ENCODE peak calls at places on chromosomes 5 and 9, in six cellular contexts. M is GM12878, V is H1, P is GM12891, D is HepG2, I is K562. Y is an unnamed sample.
A peak's percentile ranks its signal among the peaks of the same experiment; 100 is the strongest.

GRCh38 chr9:128912270-128912853 is 8.4 kb upstream of the PHYHD1 start:
- DNase-seq in D (peak; percentile 91), V (no peak), P (no peak), M (no peak), I (no peak), Y (no peak)

GRCh38 chr5:19695248-19695647 is 292.8 kb downstream of the CDH18 start:
- DNase-seq in I (no peak), M (no peak), P (no peak), V (no peak), D (no peak), Y (no peak)

GRCh38 chr9:136442330-136442729 is 2.7 kb upstream of the INPP5E start:
- DNase-seq in P (no peak), I (no peak), M (no peak), D (no peak), V (no peak), Y (no peak)

GRCh38 chr5:96332535-96333396 is 100.3 kb downstream of the PCSK1 start:
- DNase-seq in V (no peak), I (no peak), M (no peak), P (no peak), D (no peak), Y (no peak)

GRCh38 chr5:135371738-135372232 is 27.2 kb downstream of the MACROH2A1 start:
- DNase-seq in D (no peak), V (no peak), M (no peak), P (no peak), I (no peak), Y (no peak)

GRCh38 chr5:150077060-150077459 is 9.3 kb downstream of the CSF1R start:
- DNase-seq in I (no peak), V (peak; percentile 20), P (no peak), M (no peak), D (no peak), Y (no peak)

GRCh38 chr9:76374702-76375543 is 19.3 kb downstream of the RFK start:
- DNase-seq in P (no peak), M (no peak), D (peak; percentile 85), V (no peak), I (peak; percentile 16), Y (no peak)

GRCh38 chr9:137828527-137829259 is 48.9 kb upstream of the CACNA1B start:
- DNase-seq in P (no peak), D (no peak), I (peak; percentile 51), M (no peak), V (peak; percentile 81), Y (no peak)

GRCh38 chr5:172907657-172908056 is 51.6 kb upstream of the RPL26L1 start:
- DNase-seq in I (no peak), M (no peak), P (no peak), V (no peak), D (no peak), Y (no peak)

GRCh38 chr5:7186818-7187217 is 209.1 kb upstream of the ADCY2 start:
- DNase-seq in V (no peak), D (no peak), I (no peak), M (no peak), P (no peak), Y (no peak)

DNA sequence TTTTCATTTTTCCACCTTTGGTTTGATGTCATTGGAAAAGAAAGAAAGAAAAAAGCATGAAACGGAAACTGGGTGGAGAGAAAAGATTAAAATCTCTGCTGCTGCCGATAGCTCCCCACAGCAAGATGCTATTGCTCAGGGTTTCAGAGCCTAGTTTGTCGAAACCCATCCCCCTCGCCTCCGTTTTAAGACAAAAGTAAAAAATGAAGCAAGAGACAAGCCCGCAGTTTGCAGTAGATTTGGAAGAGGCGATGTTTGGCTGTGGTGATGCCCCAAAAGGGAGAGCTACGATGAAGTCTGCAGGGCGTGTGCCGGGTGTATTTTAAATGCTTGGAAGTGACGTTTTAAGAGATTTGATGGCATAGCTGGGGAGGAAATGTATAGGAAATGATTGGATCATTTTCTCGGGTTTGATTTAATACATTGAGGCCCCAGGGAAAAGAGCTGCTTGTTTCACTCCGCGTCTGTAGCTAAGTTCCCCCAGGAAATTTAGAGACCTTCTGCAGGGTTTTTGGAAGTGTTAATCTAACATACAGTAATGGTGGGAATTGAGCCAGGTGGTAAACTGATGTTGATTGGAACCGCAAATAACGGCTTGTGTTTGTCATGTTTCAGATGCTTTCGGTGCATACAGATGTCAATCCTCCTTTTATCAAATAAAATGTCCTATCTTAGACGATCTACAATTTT is 922 bp downstream of the NDFIP1 start:
- DNase-seq in M (no peak), I (no peak), V (no peak), D (no peak), P (peak; percentile 11), Y (no peak)
- TF ChIP-seq POLR2AphosphoS5 in M (no peak), I (peak; percentile 13), V (no peak), D (no peak), P (no peak), Y (no peak)

GRCh38 chr5:14028188-14028587 is 83.7 kb upstream of the DNAH5 start:
- DNase-seq in P (no peak), I (no peak), V (no peak), M (no peak), D (no peak), Y (no peak)

GRCh38 chr5:14029185-14029584 is 84.7 kb upstream of the DNAH5 start:
- DNase-seq in V (no peak), P (no peak), M (no peak), D (no peak), I (no peak), Y (no peak)

GRCh38 chr5:14019768-14020167 is 75.3 kb upstream of the DNAH5 start:
- DNase-seq in I (no peak), M (no peak), V (no peak), D (no peak), P (no peak), Y (no peak)

GRCh38 chr5:14025566-14026276 is 81.2 kb upstream of the DNAH5 start:
- DNase-seq in M (no peak), I (no peak), D (no peak), V (no peak), P (no peak), Y (no peak)
- TF ChIP-seq POLR2A in M (no peak), I (no peak), D (no peak), V (no peak), P (no peak), Y (no peak)

GRCh38 chr9:36092509-36093215 is 43.9 kb upstream of the GLIPR2 start:
- DNase-seq in I (no peak), D (no peak), V (no peak), P (peak; percentile 25), M (peak; percentile 65), Y (peak; percentile 18)
- TF ChIP-seq TAF1 in I (no peak), D (no peak), V (no peak), P (peak; percentile 76), M (peak; percentile 58), Y (no peak)

GRCh38 chr9:9774471-9774870 is 838.3 kb downstream of the PTPRD start:
- DNase-seq in P (no peak), D (no peak), I (no peak), M (no peak), V (no peak), Y (no peak)

DNA sequence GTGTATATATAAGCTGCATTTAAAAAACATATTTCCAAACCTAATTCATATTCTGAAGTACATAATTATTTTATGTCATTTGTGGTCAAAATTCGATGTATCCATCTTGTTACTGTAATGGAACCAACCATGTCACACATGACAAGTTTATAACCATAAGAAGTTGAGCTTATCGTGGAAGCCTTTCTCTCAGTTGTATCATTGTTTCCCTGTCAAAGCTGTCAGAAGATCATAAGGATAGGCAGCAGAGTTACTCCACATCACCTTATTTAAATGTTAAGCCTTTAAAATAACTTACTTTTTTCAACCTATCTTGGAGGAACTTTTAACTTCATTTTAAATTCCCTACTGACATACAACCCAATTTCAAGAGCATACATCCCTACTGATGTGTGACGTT is 841.5 kb downstream of the PTPRD start:
- DNase-seq in I (no peak), D (no peak), M (no peak), P (no peak), V (no peak), Y (no peak)
- TF ChIP-seq POLR2AphosphoS5 in I (no peak), D (no peak), M (no peak), P (no peak), V (no peak), Y (no peak)

GRCh38 chr5:66002415-66002814 is 76.0 kb downstream of the ERBIN start:
- DNase-seq in V (no peak), M (peak; percentile 16), I (no peak), P (no peak), D (no peak), Y (no peak)

GRCh38 chr5:66001952-66002351 is 75.6 kb downstream of the ERBIN start:
- DNase-seq in I (no peak), M (no peak), P (no peak), D (no peak), V (no peak), Y (no peak)

GRCh38 chr5:65994117-65994786 is 67.9 kb downstream of the ERBIN start:
- DNase-seq in I (no peak), D (no peak), M (no peak), P (no peak), V (no peak), Y (no peak)

GRCh38 chr5:66004216-66004615 is 77.8 kb downstream of the ERBIN start:
- DNase-seq in I (no peak), D (no peak), V (no peak), M (no peak), P (no peak), Y (no peak)

DNA sequence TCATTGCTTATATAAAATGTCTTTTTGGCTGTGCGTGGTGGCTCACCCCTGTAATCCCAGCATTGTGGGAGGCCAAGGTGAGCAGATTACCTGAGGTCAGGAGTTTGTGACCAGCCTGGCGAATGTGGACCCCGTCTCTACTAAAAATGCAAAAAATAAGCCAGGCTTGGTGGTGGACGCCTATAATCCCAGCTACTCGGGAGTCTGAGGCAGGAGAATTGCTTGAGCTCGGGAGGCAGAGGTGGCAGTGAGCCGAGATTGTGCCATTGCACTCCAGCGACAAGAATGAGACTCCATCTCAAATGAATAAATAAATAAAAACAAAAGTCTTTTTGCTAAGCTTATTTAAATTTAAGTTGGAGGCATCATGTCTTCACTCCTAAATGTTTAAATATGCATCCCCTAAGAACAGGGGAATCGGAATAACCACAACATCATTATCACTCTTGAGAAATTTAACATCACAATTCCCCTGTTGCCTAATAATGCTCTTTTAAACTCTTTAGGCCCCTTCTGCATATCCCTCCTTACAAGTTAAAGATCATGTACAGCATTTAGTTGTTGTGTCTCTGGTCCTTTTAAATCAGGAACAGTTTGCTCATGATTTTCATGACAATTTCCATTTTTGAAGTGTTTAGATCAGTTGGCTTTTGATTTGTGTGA is 72.8 kb downstream of the ERBIN start:
- DNase-seq in D (no peak), P (no peak), I (no peak), M (no peak), V (no peak), Y (no peak)
- TF ChIP-seq POLR2A in D (no peak), P (no peak), I (no peak), M (no peak), V (no peak), Y (no peak)

GRCh38 chr5:80408475-80408875 is 611 bp downstream of the ZFYVE16 start:
- DNase-seq in V (no peak), I (peak; percentile 67), P (peak; percentile 22), M (no peak), D (peak; percentile 68), Y (no peak)
- TF ChIP-seq TAF1 in V (no peak), I (peak; percentile 40), P (no peak), M (no peak), D (no peak), Y (no peak)

Y was measured in GM12892.